ENCODE peak calls at places on chromosomes 4 and X, in seven cellular contexts. Y, V, X, A, R, F and U are unnamed samples.
A peak's percentile ranks its signal among the peaks of the same experiment; 100 is the strongest.

GRCh38 chr4:26458104-26458503 is 32.2 kb downstream of the CCKAR start:
- DNase-seq in Y (no peak), F (no peak), R (peak; percentile 39), V (no peak), A (no peak), X (no peak), U (peak; percentile 88)

GRCh38 chr4:169655401-169655800 is 35.0 kb downstream of the CLCN3 start:
- DNase-seq in Y (no peak), A (no peak), F (no peak), X (no peak), R (no peak), V (no peak), U (no peak)

GRCh38 chr4:6549445-6549844 is 25.5 kb upstream of the MAN2B2 start:
- DNase-seq in V (no peak), Y (no peak), X (no peak), R (no peak), A (no peak), F (no peak), U (no peak)

GRCh38 chr4:108140328-108140727 is 28.4 kb downstream of the LEF1 start:
- DNase-seq in F (no peak), Y (no peak), A (no peak), V (no peak), R (no peak), X (no peak), U (no peak)

GRCh38 chrX:143336261-143336660 is 181.0 kb downstream of the SPANXN3 start:
- DNase-seq in R (no peak), X (no peak), V (no peak), F (no peak), A (no peak), Y (no peak), U (no peak)

GRCh38 chr4:8240211-8241041 is 29.1 kb upstream of the HTRA3 start:
- DNase-seq in R (no peak), F (no peak), Y (no peak), X (no peak), A (no peak), V (no peak), U (no peak)

GRCh38 chr4:40992472-40993298 is 221.7 kb downstream of the APBB2 start:
- DNase-seq in A (no peak), R (no peak), F (no peak), V (no peak), Y (no peak), X (peak; percentile 79), U (no peak)

GRCh38 chr4:38983756-38984647 is 48.2 kb downstream of the TMEM156 start:
- DNase-seq in R (no peak), X (no peak), F (no peak), A (no peak), Y (no peak), V (no peak), U (no peak)

GRCh38 chr4:92304636-92305035 is 870 bp downstream of the GRID2 start:
- DNase-seq in X (no peak), A (no peak), F (no peak), Y (no peak), R (no peak), V (no peak), U (no peak)

GRCh38 chrX:148380614-148381561 is 119.5 kb upstream of the AFF2 start:
- DNase-seq in R (peak; percentile 85), A (no peak), X (peak; percentile 2), V (peak; percentile 21), F (no peak), Y (no peak), U (peak; percentile 63)
- H3K4me3 ChIP-seq in R (peak overlapping the region; percentile 45), A (no peak overlapping the region), X (no peak overlapping the region), V (peak overlapping the region; percentile 36), F (no peak overlapping the region), Y (no peak overlapping the region), U (peak overlapping the region; percentile 5)

GRCh38 chr4:113919145-113919544 is 60.3 kb downstream of the ARSJ start:
- DNase-seq in R (no peak), V (no peak), Y (no peak), A (no peak), X (no peak), F (no peak), U (no peak)

GRCh38 chr4:113919611-113920010 is 59.8 kb downstream of the ARSJ start:
- DNase-seq in F (no peak), X (peak; percentile 57), Y (no peak), V (no peak), R (no peak), A (no peak), U (no peak)

DNA sequence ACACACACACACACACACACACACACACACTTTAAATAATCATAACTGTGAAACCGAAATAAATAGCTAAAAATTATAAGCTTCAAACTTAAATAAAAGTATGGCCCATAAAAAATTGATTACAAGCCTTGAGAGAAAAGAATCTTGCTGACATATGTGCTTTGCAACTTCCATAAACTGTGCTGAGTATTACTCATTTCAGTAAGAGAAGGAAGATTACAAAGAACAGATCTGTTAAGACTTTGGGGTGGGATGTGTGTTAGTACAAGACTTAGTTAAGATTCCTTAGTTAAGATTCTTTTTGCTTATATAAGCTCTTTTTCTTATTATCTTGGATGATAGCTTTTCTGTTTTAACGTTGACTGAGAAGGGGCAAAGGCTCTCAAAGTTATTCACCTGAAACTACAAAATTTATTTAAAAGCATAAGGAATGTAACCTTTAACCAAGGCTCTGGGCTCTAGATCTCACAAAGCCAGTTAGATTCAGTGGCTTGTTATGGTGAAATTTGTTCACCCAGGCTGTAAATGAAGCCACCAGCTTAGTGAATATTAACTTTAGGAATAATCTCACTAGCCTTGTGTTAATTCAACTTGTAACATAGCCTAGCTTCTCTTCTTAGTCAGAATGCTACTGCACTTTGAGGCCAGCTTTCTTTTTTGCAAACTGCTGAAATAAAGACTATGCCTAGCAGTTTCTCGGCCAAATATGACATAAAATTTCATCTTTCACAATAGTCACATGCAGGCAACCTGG is 58.2 kb downstream of the ARSJ start:
- DNase-seq in V (no peak), A (no peak), Y (no peak), F (no peak), R (no peak), X (no peak), U (no peak)
- H3K4me3 ChIP-seq in V (no peak overlapping the region), A (no peak overlapping the region), Y (no peak overlapping the region), F (no peak overlapping the region), R (no peak overlapping the region), X (no peak overlapping the region), U (no peak overlapping the region)

GRCh38 chr4:2932561-2932950 is 30.6 kb downstream of the NOP14 start:
- DNase-seq in F (no peak), Y (no peak), X (no peak), V (no peak), R (no peak), A (no peak), U (no peak)

GRCh38 chr4:2934813-2935761 is 28.1 kb downstream of the NOP14 start:
- DNase-seq in A (peak; percentile 96), V (peak; percentile 99), R (peak; percentile 98), Y (peak; percentile 92), F (peak; percentile 99), X (peak; percentile 87), U (peak; percentile 85)

GRCh38 chr4:2932951-2933565 is 30.1 kb downstream of the NOP14 start:
- DNase-seq in R (peak; percentile 76), X (no peak), Y (no peak), V (no peak), F (peak; percentile 74), A (no peak), U (no peak)

GRCh38 chr4:2934077-2934812 is 29.0 kb downstream of the NOP14 start:
- DNase-seq in V (peak; percentile 53), F (peak; percentile 90), X (peak; percentile 48), Y (no peak), A (peak; percentile 79), R (peak; percentile 78), U (no peak)

DNA sequence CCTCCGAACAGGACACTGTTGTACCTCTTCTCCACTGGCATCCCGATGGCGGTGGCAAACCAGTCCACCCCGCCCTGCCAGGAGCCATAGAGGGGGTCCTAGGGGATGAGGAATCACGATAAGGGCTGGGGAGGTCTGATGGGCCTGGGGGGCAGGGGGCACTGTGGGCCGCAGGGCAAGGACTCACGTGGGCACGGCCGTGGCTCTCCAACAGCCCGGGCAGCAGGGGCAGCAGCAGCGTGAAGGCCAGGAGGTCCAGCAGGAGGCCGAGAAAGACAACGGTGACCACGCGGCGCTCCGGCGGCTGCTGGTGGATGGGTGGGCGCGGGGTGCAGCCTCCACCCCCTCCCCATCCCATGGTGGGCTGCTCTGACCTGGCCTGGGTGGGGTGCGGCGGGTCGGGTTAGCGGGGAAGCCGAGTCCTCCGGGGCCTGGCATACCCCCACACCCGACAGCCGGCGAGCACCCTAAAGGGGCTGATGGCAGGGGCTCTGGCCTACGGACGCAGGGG is 29.6 kb downstream of the NOP14 start:
- DNase-seq in F (peak; percentile 79), R (no peak), V (no peak), X (no peak), A (no peak), Y (no peak), U (no peak)
- H3K4me3 ChIP-seq in F (peak overlapping the region; percentile 86), R (peak overlapping the region; percentile 81), V (peak overlapping the region; percentile 49), X (peak overlapping the region; percentile 71), A (peak overlapping the region; percentile 100), Y (peak overlapping the region; percentile 24), U (peak overlapping the region; percentile 57)

DNA sequence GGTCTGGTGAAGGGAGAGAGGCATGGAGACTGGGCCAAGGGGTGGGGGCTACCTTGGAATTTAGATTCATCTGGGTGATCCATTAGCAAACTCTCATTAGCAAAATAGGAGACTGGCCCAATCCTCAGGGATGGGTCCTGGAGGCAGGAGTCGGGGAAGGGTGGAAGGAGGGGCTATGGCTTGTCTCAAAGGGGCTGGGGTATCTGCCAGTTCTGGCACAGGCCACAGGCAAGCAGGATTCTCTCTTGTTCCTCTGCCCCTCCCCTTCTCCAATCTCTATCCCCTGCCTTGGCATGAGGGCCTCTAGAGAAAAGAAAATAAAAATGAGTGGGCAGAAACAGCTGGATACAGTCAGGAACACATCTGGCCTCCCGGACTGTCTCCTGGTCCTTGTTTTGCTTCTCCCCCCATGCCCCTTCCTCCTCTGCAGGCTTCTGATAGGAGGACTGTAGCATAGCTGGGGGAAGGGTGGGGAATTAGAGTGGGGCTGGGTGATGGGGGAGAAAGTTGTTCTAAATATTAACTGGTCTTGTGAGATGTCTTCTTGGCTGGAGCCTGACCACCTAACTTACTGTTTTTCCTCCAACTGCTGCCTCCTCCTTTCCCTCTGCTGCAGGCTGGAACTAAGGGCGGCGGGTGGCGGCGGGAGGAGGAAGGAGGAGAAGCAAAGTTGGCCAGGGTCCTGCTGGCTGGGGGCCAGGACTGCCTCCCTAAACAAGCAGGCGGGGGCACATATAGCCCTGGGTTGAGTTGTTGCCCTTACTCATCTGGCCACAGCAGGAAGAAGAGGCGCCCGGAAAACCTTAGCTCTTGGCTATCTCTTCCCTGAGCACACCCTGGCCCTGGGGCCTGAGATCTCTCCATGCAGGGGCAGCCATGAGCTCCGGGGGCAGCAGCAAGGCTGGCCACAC is 53.3 kb upstream of the LAS1L start:
- DNase-seq in R (no peak), A (peak; percentile 75), V (no peak), F (peak; percentile 92), X (peak; percentile 34), Y (peak; percentile 67), U (no peak)
- H3K4me3 ChIP-seq in R (no peak overlapping the region), A (no peak overlapping the region), V (no peak overlapping the region), F (no peak overlapping the region), X (no peak overlapping the region), Y (no peak overlapping the region), U (no peak overlapping the region)

GRCh38 chr4:147793973-147794690 is 62.2 kb downstream of the ARHGAP10 start:
- DNase-seq in X (no peak), Y (no peak), F (no peak), A (no peak), R (no peak), V (no peak), U (no peak)
- H3K4me3 ChIP-seq in X (no peak overlapping the region), Y (no peak overlapping the region), F (no peak overlapping the region), A (peak overlapping the region; percentile 2), R (no peak overlapping the region), V (no peak overlapping the region), U (no peak overlapping the region)